ENCODE peak calls at places on chromosomes 16 and 17, in four cellular contexts. One of them, this sample, is unnamed.

GRCh38 chr16:68373528-68374250 is 62.9 kb downstream of the PRMT7 start:
- DNase-seq in lung: no peak
- DNase-seq in CD8-positive, alpha-beta T cell: no peak
- DNase-seq in heart right ventricle: no peak
- DNase-seq in this sample: no peak

GRCh38 chr17:40139566-40140058 is 725 bp upstream of the CASC3 start:
- DNase-seq in heart right ventricle: no peak
- DNase-seq in lung: peak; percentile 29
- DNase-seq in CD8-positive, alpha-beta T cell: peak; percentile 24
- DNase-seq in this sample: no peak

GRCh38 chr17:73343739-73344454 is 32.1 kb upstream of the CDC42EP4 start:
- DNase-seq in lung: no peak
- DNase-seq in heart right ventricle: no peak
- DNase-seq in CD8-positive, alpha-beta T cell: no peak
- DNase-seq in this sample: no peak

GRCh38 chr16:11201498-11202259 is 54.3 kb downstream of the SOCS1 start:
- DNase-seq in CD8-positive, alpha-beta T cell: no peak
- DNase-seq in heart right ventricle: no peak
- DNase-seq in lung: no peak
- DNase-seq in this sample: no peak

GRCh38 chr17:3964203-3965122 is at the start of gene ATP2A3:
- DNase-seq in CD8-positive, alpha-beta T cell: peak; percentile 73
- DNase-seq in heart right ventricle: peak; percentile 57
- DNase-seq in lung: no peak
- DNase-seq in this sample: no peak

GRCh38 chr17:18988546-18989173 is 15.9 kb downstream of the FAM83G start:
- DNase-seq in CD8-positive, alpha-beta T cell: no peak
- DNase-seq in lung: no peak
- DNase-seq in heart right ventricle: no peak
- DNase-seq in this sample: no peak

GRCh38 chr17:73719588-73720071 is 75.4 kb upstream of the SDK2 start:
- DNase-seq in CD8-positive, alpha-beta T cell: no peak
- DNase-seq in lung: no peak
- DNase-seq in heart right ventricle: peak; percentile 55
- DNase-seq in this sample: no peak

GRCh38 chr17:39979865-39980401 is 674 bp upstream of the PSMD3 start:
- DNase-seq in CD8-positive, alpha-beta T cell: no peak
- DNase-seq in heart right ventricle: no peak
- DNase-seq in lung: no peak
- DNase-seq in this sample: no peak

GRCh38 chr17:413016-413350 is 60.4 kb upstream of the RPH3AL start:
- DNase-seq in CD8-positive, alpha-beta T cell: no peak
- DNase-seq in lung: no peak
- DNase-seq in heart right ventricle: no peak
- DNase-seq in this sample: no peak

GRCh38 chr17:68184816-68185436 is 62.9 kb upstream of the AMZ2 start:
- DNase-seq in CD8-positive, alpha-beta T cell: peak; percentile 64
- DNase-seq in heart right ventricle: no peak
- DNase-seq in lung: no peak
- DNase-seq in this sample: no peak

GRCh38 chr17:61942085-61942484 is 14.3 kb upstream of the INTS2 start:
- DNase-seq in CD8-positive, alpha-beta T cell: no peak
- DNase-seq in heart right ventricle: no peak
- DNase-seq in lung: no peak
- DNase-seq in this sample: no peak

GRCh38 chr17:77098884-77099545 is 41.8 kb upstream of the SEC14L1 start:
- DNase-seq in lung: peak; percentile 58
- DNase-seq in CD8-positive, alpha-beta T cell: peak; percentile 62
- DNase-seq in heart right ventricle: no peak
- DNase-seq in this sample: no peak

GRCh38 chr17:39737761-39738567 is at the start of gene GRB7:
- DNase-seq in heart right ventricle: no peak
- DNase-seq in lung: peak; percentile 81
- DNase-seq in CD8-positive, alpha-beta T cell: no peak
- DNase-seq in this sample: peak; percentile 79

GRCh38 chr16:85400305-85401205 is 212.6 kb upstream of the GSE1 start:
- DNase-seq in lung: no peak
- DNase-seq in heart right ventricle: no peak
- DNase-seq in CD8-positive, alpha-beta T cell: no peak
- DNase-seq in this sample: no peak

GRCh38 chr17:61926831-61927210 is 961 bp downstream of the INTS2 start:
- DNase-seq in heart right ventricle: no peak
- DNase-seq in CD8-positive, alpha-beta T cell: no peak
- DNase-seq in lung: no peak
- DNase-seq in this sample: no peak

GRCh38 chr17:83179811-83180210 is 100.4 kb downstream of the METRNL start:
- DNase-seq in heart right ventricle: no peak
- DNase-seq in lung: peak; percentile 27
- DNase-seq in CD8-positive, alpha-beta T cell: no peak
- DNase-seq in this sample: no peak

GRCh38 chr17:49455226-49455968 is 39.7 kb upstream of the NGFR start:
- DNase-seq in CD8-positive, alpha-beta T cell: no peak
- DNase-seq in heart right ventricle: no peak
- DNase-seq in lung: no peak
- DNase-seq in this sample: no peak

GRCh38 chr16:51500306-51500705 is 349.2 kb upstream of the SALL1 start:
- DNase-seq in CD8-positive, alpha-beta T cell: no peak
- DNase-seq in lung: no peak
- DNase-seq in heart right ventricle: no peak
- DNase-seq in this sample: no peak

GRCh38 chr17:75404739-75405364 is 626 bp downstream of the GRB2 start:
- DNase-seq in heart right ventricle: peak; percentile 40
- DNase-seq in CD8-positive, alpha-beta T cell: peak; percentile 55
- DNase-seq in lung: peak; percentile 44
- DNase-seq in this sample: no peak

GRCh38 chr17:36629970-36630369 is 28.6 kb downstream of the MRM1 start:
- DNase-seq in CD8-positive, alpha-beta T cell: no peak
- DNase-seq in lung: no peak
- DNase-seq in heart right ventricle: no peak
- DNase-seq in this sample: no peak

GRCh38 chr16:27428035-27428785 is 26.2 kb downstream of the IL21R start:
- DNase-seq in lung: peak; percentile 22
- DNase-seq in heart right ventricle: no peak
- DNase-seq in CD8-positive, alpha-beta T cell: peak; percentile 17
- DNase-seq in this sample: no peak

GRCh38 chr16:14308357-14308723 is 237.2 kb downstream of the MRTFB start:
- DNase-seq in CD8-positive, alpha-beta T cell: no peak
- DNase-seq in heart right ventricle: no peak
- DNase-seq in lung: no peak
- DNase-seq in this sample: no peak

GRCh38 chr16:14309001-14309886 is 238.1 kb downstream of the MRTFB start:
- DNase-seq in heart right ventricle: no peak
- DNase-seq in lung: no peak
- DNase-seq in CD8-positive, alpha-beta T cell: peak; percentile 60
- DNase-seq in this sample: peak; percentile 59

GRCh38 chr16:14307623-14308356 is 236.7 kb downstream of the MRTFB start:
- DNase-seq in CD8-positive, alpha-beta T cell: no peak
- DNase-seq in lung: no peak
- DNase-seq in heart right ventricle: no peak
- DNase-seq in this sample: no peak

GRCh38 chr16:14310519-14310991 is 239.4 kb downstream of the MRTFB start:
- DNase-seq in CD8-positive, alpha-beta T cell: no peak
- DNase-seq in lung: no peak
- DNase-seq in heart right ventricle: no peak
- DNase-seq in this sample: no peak

DNA sequence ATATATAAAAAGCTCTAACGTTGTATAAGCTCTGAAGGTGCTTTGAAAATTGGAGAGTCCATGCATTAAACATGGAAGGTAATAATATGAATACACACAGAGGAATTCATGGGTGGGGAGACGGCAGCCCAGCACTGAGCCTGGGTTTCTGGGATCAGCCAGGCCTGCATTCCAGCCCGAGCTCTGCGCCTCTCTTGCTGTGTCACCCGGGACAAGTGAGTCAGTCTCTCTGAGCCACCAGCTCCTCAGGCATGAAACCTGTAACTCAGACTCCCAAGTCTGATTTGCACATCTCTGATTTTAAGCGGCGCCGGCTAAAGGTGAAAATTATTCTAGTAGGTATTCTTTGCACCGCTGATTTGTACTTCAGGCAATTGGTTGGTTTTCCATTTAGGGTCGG is 238.8 kb downstream of the MRTFB start:
- DNase-seq in heart right ventricle: no peak
- DNase-seq in lung: no peak
- DNase-seq in CD8-positive, alpha-beta T cell: no peak
- DNase-seq in this sample: no peak
- H3K4me3 ChIP-seq in heart right ventricle: no peak overlapping the region
- H3K4me3 ChIP-seq in lung: no peak overlapping the region
- H3K4me3 ChIP-seq in CD8-positive, alpha-beta T cell: peak overlapping the region; percentile 46
- H3K4me3 ChIP-seq in this sample: no peak overlapping the region

GRCh38 chr16:53346-54236 is at the start of the genes POLR3K and SNRNP25:
- DNase-seq in heart right ventricle: peak; percentile 99
- DNase-seq in CD8-positive, alpha-beta T cell: peak; percentile 99
- DNase-seq in lung: peak; percentile 99
- DNase-seq in this sample: peak; percentile 91
- TF ChIP-seq CTCF in heart right ventricle: no peak
- TF ChIP-seq CTCF in CD8-positive, alpha-beta T cell: no peak
- TF ChIP-seq CTCF in lung: no peak
- TF ChIP-seq CTCF in this sample: no peak

GRCh38 chr17:38584350-38584925 is 21.3 kb downstream of the SRCIN1 start:
- DNase-seq in CD8-positive, alpha-beta T cell: peak; percentile 54
- DNase-seq in heart right ventricle: peak; percentile 53
- DNase-seq in lung: peak; percentile 55
- DNase-seq in this sample: peak; percentile 18
- H3K4me3 ChIP-seq in CD8-positive, alpha-beta T cell: no peak overlapping the region
- H3K4me3 ChIP-seq in heart right ventricle: no peak overlapping the region
- H3K4me3 ChIP-seq in lung: no peak overlapping the region
- H3K4me3 ChIP-seq in this sample: peak overlapping the region; percentile 3

DNA sequence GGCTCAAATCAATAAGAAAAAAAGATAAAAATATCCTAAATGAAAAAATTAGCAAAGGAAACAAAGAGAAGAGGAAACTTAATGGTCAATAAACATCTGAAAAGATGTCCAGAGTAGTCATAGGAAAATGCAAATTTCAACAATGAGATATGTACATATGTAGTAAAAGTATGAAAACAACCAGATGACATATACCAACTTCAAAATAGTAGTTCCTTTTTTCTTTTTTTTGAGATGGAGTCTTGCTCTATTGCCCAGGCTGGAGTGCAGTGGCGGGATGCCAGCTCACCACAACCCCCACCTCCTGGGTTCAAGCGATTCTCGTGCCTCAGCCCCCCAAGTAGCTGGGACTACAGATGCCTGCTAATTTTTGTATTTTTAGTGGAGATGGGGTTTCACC is 21.7 kb upstream of the NFAT5 start:
- DNase-seq in heart right ventricle: no peak
- DNase-seq in CD8-positive, alpha-beta T cell: no peak
- DNase-seq in lung: no peak
- DNase-seq in this sample: no peak
- TF ChIP-seq CTCF in heart right ventricle: no peak
- TF ChIP-seq CTCF in CD8-positive, alpha-beta T cell: no peak
- TF ChIP-seq CTCF in lung: no peak
- TF ChIP-seq CTCF in this sample: no peak

GRCh38 chr16:21302898-21303528 is 24.9 kb upstream of the CRYM start:
- DNase-seq in lung: no peak
- DNase-seq in CD8-positive, alpha-beta T cell: no peak
- DNase-seq in heart right ventricle: no peak
- DNase-seq in this sample: no peak
- H3K4me3 ChIP-seq in lung: no peak overlapping the region
- H3K4me3 ChIP-seq in CD8-positive, alpha-beta T cell: no peak overlapping the region
- H3K4me3 ChIP-seq in heart right ventricle: no peak overlapping the region
- H3K4me3 ChIP-seq in this sample: no peak overlapping the region

GRCh38 chr16:80051040-80051439 is 450.5 kb upstream of the MAF start:
- DNase-seq in heart right ventricle: no peak
- DNase-seq in CD8-positive, alpha-beta T cell: no peak
- DNase-seq in lung: no peak
- DNase-seq in this sample: no peak
- TF ChIP-seq CTCF in heart right ventricle: no peak
- TF ChIP-seq CTCF in CD8-positive, alpha-beta T cell: no peak
- TF ChIP-seq CTCF in lung: no peak
- TF ChIP-seq CTCF in this sample: no peak

GRCh38 chr16:29025735-29026134 is 40.9 kb downstream of the LAT start:
- DNase-seq in heart right ventricle: no peak
- DNase-seq in CD8-positive, alpha-beta T cell: no peak
- DNase-seq in lung: no peak
- DNase-seq in this sample: no peak

GRCh38 chr16:29025218-29025617 is 40.4 kb downstream of the LAT start:
- DNase-seq in lung: no peak
- DNase-seq in CD8-positive, alpha-beta T cell: no peak
- DNase-seq in heart right ventricle: no peak
- DNase-seq in this sample: no peak

GRCh38 chr16:29029168-29029994 is 44.5 kb downstream of the LAT start:
- DNase-seq in heart right ventricle: no peak
- DNase-seq in CD8-positive, alpha-beta T cell: peak; percentile 88
- DNase-seq in lung: no peak
- DNase-seq in this sample: no peak

GRCh38 chr16:29030086-29030840 is 45.4 kb downstream of the LAT start:
- DNase-seq in heart right ventricle: no peak
- DNase-seq in CD8-positive, alpha-beta T cell: no peak
- DNase-seq in lung: no peak
- DNase-seq in this sample: no peak

GRCh38 chr16:29028457-29029167 is 43.8 kb downstream of the LAT start:
- DNase-seq in CD8-positive, alpha-beta T cell: no peak
- DNase-seq in lung: no peak
- DNase-seq in heart right ventricle: no peak
- DNase-seq in this sample: no peak
- H3K4me3 ChIP-seq in CD8-positive, alpha-beta T cell: no peak overlapping the region
- H3K4me3 ChIP-seq in lung: no peak overlapping the region
- H3K4me3 ChIP-seq in heart right ventricle: no peak overlapping the region
- H3K4me3 ChIP-seq in this sample: no peak overlapping the region

DNA sequence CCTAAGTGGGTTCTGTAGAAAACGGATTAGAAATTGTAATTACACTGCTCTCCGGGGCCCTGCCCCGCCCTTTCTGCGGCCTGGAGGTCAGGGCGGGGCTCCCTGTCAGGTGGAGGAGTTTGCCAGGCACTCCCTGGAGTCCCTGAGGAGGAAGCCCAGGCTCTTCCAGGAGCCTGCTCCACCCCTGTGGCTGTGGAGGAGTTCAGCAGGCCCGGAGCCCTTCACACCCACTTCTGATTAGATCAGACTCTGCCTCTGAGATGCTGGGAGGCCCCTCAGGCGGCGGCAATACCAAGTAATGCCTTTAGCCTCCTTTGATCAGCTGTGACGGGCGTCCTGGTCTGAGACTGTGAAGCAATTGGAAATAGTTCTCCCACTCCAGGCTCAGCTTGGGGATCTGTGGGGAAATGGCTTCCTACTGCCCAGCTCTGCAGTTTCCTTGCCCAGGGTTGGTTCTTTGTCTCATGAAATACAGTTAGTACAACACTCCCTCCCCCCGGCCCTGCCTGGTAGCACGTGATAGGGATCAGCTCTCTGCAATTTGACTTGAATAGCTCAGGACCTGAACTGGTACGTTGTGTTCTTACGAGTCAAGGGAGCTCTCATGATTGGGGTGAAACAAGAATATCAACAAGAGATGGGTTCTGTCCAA is 22.3 kb downstream of the BAIAP2 start:
- DNase-seq in lung: peak; percentile 81
- DNase-seq in heart right ventricle: peak; percentile 48
- DNase-seq in CD8-positive, alpha-beta T cell: no peak
- DNase-seq in this sample: peak; percentile 67
- TF ChIP-seq CTCF in lung: no peak
- TF ChIP-seq CTCF in heart right ventricle: no peak
- TF ChIP-seq CTCF in CD8-positive, alpha-beta T cell: no peak
- TF ChIP-seq CTCF in this sample: no peak

GRCh38 chr17:42316755-42317154 is 28.5 kb downstream of the STAT5A start:
- DNase-seq in lung: no peak
- DNase-seq in CD8-positive, alpha-beta T cell: no peak
- DNase-seq in heart right ventricle: no peak
- DNase-seq in this sample: no peak
- H3K4me3 ChIP-seq in lung: no peak overlapping the region
- H3K4me3 ChIP-seq in CD8-positive, alpha-beta T cell: no peak overlapping the region
- H3K4me3 ChIP-seq in heart right ventricle: no peak overlapping the region
- H3K4me3 ChIP-seq in this sample: no peak overlapping the region